ENCODE peak calls at places on chromosomes 2 and 18, in eight cellular contexts. F is stomach; T is cardiac fibroblast; P is CD4-positive, alpha-beta T cell; J is RWPE1; O is NB4; W is brain microvascular endothelial cell; H is GM23338. I is an unnamed sample.

GRCh38 chr18:67514901-67515540 is 1.5 kb downstream of the DSEL start:
- DNase-seq in F (no peak), T (peak), P (no peak), J (no peak), O (no peak), W (peak), H (no peak), I (no peak)

GRCh38 chr2:101816598-101816997 is 119.1 kb downstream of the MAP4K4 start:
- DNase-seq in F (no peak), T (no peak), P (no peak), J (no peak), O (no peak), W (no peak), H (no peak), I (no peak)

GRCh38 chr2:128506127-128506526 is 187.5 kb upstream of the HS6ST1 start:
- DNase-seq in F (no peak), T (no peak), P (no peak), J (no peak), O (no peak), W (no peak), H (no peak), I (no peak)

GRCh38 chr2:173054466-173054865 is 21.2 kb upstream of the MAP3K20 start:
- DNase-seq in F (no peak), T (no peak), P (no peak), J (no peak), O (no peak), W (no peak), H (no peak), I (peak)

GRCh38 chr2:241555711-241556110 is 2.8 kb upstream of the BOK start:
- DNase-seq in F (no peak), T (no peak), P (no peak), J (no peak), O (no peak), W (no peak), H (no peak), I (no peak)

GRCh38 chr2:36988008-36988407 is 21.7 kb upstream of the STRN start:
- DNase-seq in F (no peak), T (no peak), P (no peak), J (no peak), O (no peak), W (no peak), H (no peak), I (no peak)

GRCh38 chr2:73112913-73113633 is at the start of gene RAB11FIP5:
- DNase-seq in F (peak), T (peak), P (peak), J (peak), O (peak), W (peak), H (peak), I (peak)

GRCh38 chr2:101516833-101517690 is 42.1 kb upstream of the RFX8 start:
- DNase-seq in F (peak), T (peak), P (no peak), J (peak), O (peak), W (peak), H (no peak), I (peak)

GRCh38 chr2:73855526-73855925 is 26.8 kb downstream of the STAMBP start:
- DNase-seq in F (no peak), T (no peak), P (no peak), J (no peak), O (no peak), W (no peak), H (no peak), I (no peak)

GRCh38 chr2:213104903-213105202 is 46.6 kb downstream of the IKZF2 start:
- DNase-seq in F (no peak), T (no peak), P (no peak), J (no peak), O (no peak), W (no peak), H (peak), I (no peak)

GRCh38 chr2:55311444-55311870 is 42.4 kb upstream of the MTIF2 start:
- DNase-seq in F (no peak), T (peak), P (no peak), J (peak), O (peak), W (peak), H (peak), I (peak)

GRCh38 chr2:218230882-218231281 is 13.9 kb downstream of the ARPC2 start:
- DNase-seq in F (peak), T (peak), P (no peak), J (no peak), O (peak), W (peak), H (peak), I (peak)

GRCh38 chr2:3302751-3303582 is 74.7 kb downstream of the EIPR1 start:
- DNase-seq in F (no peak), T (no peak), P (no peak), J (no peak), O (no peak), W (no peak), H (no peak), I (no peak)

GRCh38 chr2:172836386-172837200 is 100.9 kb downstream of the RAPGEF4 start:
- DNase-seq in F (no peak), T (peak), P (no peak), J (peak), O (peak), W (peak), H (no peak), I (peak)

GRCh38 chr2:40106061-40106460 is 327.0 kb upstream of the THUMPD2 start:
- DNase-seq in F (no peak), T (no peak), P (no peak), J (no peak), O (no peak), W (no peak), H (no peak), I (peak)

GRCh38 chr18:24805156-24805555 is 344.7 kb downstream of the HRH4 start:
- DNase-seq in F (no peak), T (no peak), P (no peak), J (no peak), O (no peak), W (no peak), H (no peak), I (no peak)

GRCh38 chr2:57806449-57806968 is 240.1 kb upstream of the VRK2 start:
- DNase-seq in F (no peak), T (no peak), P (no peak), J (no peak), O (no peak), W (no peak), H (no peak), I (no peak)

GRCh38 chr2:190088917-190089316 is 26.4 kb upstream of the MSTN start:
- DNase-seq in F (peak), T (peak), P (no peak), J (peak), O (peak), W (peak), H (peak), I (peak)

GRCh38 chr2:173571021-173571821 is 216.5 kb downstream of the CDCA7 start:
- DNase-seq in F (no peak), T (peak), P (no peak), J (no peak), O (peak), W (peak), H (peak), I (peak)

GRCh38 chr2:51335072-51336058 is 303.4 kb upstream of the NRXN1 start:
- DNase-seq in F (no peak), T (no peak), P (no peak), J (no peak), O (peak), W (no peak), H (peak), I (no peak)

GRCh38 chr2:72149556-72150156 is 2.0 kb upstream of the CYP26B1 start:
- DNase-seq in F (peak), T (peak), P (no peak), J (no peak), O (no peak), W (no peak), H (peak), I (no peak)

GRCh38 chr2:20553580-20553979 is 97.3 kb downstream of the HS1BP3 start:
- DNase-seq in F (no peak), T (no peak), P (no peak), J (no peak), O (no peak), W (no peak), H (no peak), I (no peak)

GRCh38 chr18:54948350-54948837 is 10.9 kb downstream of the CCDC68 start:
- DNase-seq in F (no peak), T (no peak), P (no peak), J (no peak), O (no peak), W (no peak), H (no peak), I (no peak)

GRCh38 chr2:12116228-12116750 is 369.9 kb downstream of the LPIN1 start:
- DNase-seq in F (no peak), T (no peak), P (no peak), J (no peak), O (no peak), W (no peak), H (no peak), I (no peak)

GRCh38 chr2:151774506-151774905 is 40.2 kb upstream of the NEB start:
- DNase-seq in F (no peak), T (peak), P (no peak), J (peak), O (no peak), W (no peak), H (no peak), I (peak)

GRCh38 chr2:95021847-95022246 is 3.7 kb upstream of the MAL start:
- DNase-seq in F (no peak), T (no peak), P (no peak), J (no peak), O (no peak), W (no peak), H (no peak), I (no peak)

DNA sequence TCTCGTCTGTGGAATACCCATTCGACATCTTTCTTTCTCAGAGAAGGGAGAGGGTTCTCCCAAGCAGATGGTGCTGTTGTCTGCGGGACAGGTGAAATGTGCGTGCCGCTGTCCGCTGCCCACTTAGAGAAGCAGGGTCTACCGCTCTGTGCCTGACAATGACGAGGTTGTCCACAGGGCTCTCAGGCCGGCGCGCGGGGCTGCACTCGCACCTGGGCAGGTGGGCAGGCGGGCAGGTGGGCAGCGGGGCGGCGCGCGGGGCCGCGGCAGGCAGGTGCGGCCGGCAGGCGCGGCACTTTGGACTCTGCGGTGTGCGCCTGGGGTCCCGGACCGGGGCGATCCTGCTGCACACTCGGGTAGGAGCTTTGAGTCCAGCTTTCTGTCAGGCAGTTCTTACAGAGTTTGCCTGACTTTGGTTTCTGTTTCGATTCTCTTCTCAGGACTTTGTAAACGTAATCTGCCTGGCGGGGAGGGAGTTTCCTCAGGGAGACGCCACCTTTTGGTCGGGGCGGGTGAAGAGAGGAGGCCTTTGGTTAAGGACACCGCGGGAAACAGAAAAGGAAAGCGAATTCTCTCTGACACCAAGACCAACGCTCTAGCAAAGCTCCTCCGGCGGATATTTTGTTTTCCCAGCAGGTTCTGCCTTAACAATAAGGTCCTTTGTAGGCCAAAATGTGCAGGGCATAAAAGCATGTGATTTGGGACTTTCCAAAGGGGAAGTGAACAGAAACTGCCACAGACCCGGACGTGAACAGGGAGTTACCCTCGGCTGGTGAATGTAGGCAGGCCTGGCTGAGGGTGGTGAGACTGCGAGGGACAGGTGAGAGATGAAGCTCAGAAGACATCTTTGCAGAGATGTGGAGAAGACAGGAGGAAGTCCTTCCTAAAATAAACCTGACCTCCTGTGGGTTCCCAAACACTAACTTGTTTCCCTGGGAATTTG is at the start of gene IFIH1:
- DNase-seq in F (peak), T (peak), P (peak), J (peak), O (peak), W (peak), H (peak), I (peak)
- TF ChIP-seq CTCF in F (no peak), T (peak), P (no peak), J (peak), O (peak), W (peak), H (peak), I (peak)

DNA sequence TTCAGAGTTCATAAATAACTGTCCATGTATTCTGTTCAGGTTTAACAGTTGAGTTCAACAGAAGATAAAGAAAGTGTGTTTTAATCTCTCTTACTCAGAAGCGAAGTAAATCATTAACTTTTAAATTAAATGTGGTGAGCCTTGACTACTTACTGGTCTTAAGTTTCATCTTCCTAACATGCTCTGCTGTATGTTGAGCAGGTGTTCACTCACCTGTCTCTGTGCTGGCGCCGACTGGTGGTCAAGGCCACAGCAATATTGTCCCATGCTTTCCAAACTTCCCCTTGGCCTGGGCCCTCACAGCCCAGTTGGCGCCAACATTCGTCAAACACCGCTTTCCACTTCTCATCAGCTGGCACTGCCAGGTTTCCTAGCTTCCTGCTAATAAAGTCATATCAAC is 17.0 kb upstream of the MPP4 start:
- DNase-seq in F (peak), T (no peak), P (no peak), J (no peak), O (no peak), W (no peak), H (no peak), I (no peak)
- TF ChIP-seq CTCF in F (no peak), T (no peak), P (no peak), J (no peak), O (no peak), W (no peak), H (peak), I (no peak)

DNA sequence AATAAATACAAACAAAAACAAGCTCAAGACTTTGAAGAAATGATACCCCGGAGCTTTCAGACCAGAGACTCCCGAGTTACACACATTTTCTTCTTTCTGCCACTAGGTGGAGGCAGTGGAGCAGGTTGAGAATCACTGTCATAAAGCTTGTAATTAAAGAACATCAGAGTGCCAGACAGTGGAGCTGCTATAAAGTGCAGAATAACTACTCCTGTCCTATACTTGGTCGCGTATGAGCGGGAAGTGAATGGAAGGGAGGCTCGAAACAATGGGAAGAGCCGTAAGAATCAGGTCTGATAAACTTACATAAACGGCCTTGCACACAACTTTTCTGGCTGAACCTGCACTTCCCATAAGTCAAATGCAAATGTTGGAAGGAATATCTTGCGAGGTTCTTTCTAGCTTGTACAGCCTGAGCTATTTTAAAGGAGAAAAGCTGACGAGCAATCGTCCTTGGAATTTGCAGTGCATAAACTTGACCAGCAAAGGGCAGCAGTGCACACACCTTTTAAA is 189.0 kb downstream of the RPIA start:
- DNase-seq in F (no peak), T (peak), P (no peak), J (peak), O (peak), W (peak), H (peak), I (peak)
- TF ChIP-seq CTCF in F (no peak), T (peak), P (peak), J (peak), O (peak), W (peak), H (peak), I (peak)

GRCh38 chr2:135532581-135532980 is 1.3 kb downstream of the R3HDM1 start:
- DNase-seq in F (no peak), T (peak), P (no peak), J (no peak), O (no peak), W (no peak), H (no peak), I (no peak)

GRCh38 chr2:135528006-135528405 is 3.0 kb downstream of the ZRANB3 start:
- DNase-seq in F (no peak), T (no peak), P (no peak), J (no peak), O (no peak), W (no peak), H (no peak), I (no peak)

GRCh38 chr2:135525786-135526185 is 5.2 kb downstream of the ZRANB3 start:
- DNase-seq in F (no peak), T (no peak), P (no peak), J (no peak), O (no peak), W (no peak), H (no peak), I (no peak)

GRCh38 chr2:135530313-135531230 is at the start of gene ZRANB3:
- DNase-seq in F (peak), T (peak), P (peak), J (peak), O (peak), W (peak), H (peak), I (peak)

GRCh38 chr2:135531231-135532197 is at the start of gene R3HDM1:
- DNase-seq in F (peak), T (peak), P (peak), J (peak), O (peak), W (peak), H (peak), I (peak)
- TF ChIP-seq CTCF in F (no peak), T (no peak), P (no peak), J (no peak), O (no peak), W (no peak), H (peak), I (peak)

DNA sequence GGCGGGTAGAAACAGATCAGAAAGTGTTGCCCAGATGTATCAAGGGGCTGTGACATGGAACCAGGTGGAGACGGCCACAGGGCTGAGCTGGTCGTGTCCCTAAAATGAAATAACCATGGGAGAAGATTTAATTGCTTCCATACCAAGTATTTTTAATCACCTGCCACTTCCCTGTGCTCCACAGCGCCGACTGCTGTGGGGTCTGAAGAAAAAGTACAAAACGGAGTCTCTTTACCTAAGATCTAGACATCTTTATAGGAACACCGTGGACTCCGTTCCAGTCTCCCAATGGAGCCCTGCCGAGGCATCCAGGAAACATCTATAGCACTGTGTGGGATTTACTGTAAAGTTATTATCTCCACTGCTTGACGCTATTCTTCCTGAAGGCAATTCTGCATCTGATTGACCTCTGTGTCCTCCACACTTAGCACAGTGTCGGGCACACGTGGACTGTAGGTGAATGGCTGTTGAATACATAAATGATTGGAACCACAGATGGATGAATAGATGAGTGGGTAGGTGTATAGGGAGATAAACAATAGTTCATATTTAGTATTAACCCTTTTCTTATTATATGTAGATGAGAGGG is 21.6 kb upstream of the GYPC start:
- DNase-seq in F (no peak), T (peak), P (no peak), J (peak), O (peak), W (no peak), H (peak), I (no peak)
- TF ChIP-seq CTCF in F (no peak), T (peak), P (peak), J (peak), O (peak), W (peak), H (peak), I (peak)

GRCh38 chr2:199490049-199490448 is 32.3 kb upstream of the SATB2 start:
- DNase-seq in F (no peak), T (no peak), P (no peak), J (no peak), O (no peak), W (no peak), H (no peak), I (no peak)

GRCh38 chr2:199480966-199481365 is 23.2 kb upstream of the SATB2 start:
- DNase-seq in F (no peak), T (no peak), P (no peak), J (no peak), O (no peak), W (no peak), H (peak), I (no peak)

GRCh38 chr2:199488772-199489400 is 31.1 kb upstream of the SATB2 start:
- DNase-seq in F (peak), T (peak), P (no peak), J (peak), O (peak), W (peak), H (peak), I (peak)

GRCh38 chr2:199484927-199485326 is 27.2 kb upstream of the SATB2 start:
- DNase-seq in F (no peak), T (peak), P (no peak), J (no peak), O (peak), W (no peak), H (peak), I (peak)

GRCh38 chr2:199485732-199486335 is 28.1 kb upstream of the SATB2 start:
- DNase-seq in F (peak), T (peak), P (no peak), J (peak), O (peak), W (peak), H (peak), I (peak)
- TF ChIP-seq CTCF in F (no peak), T (peak), P (no peak), J (peak), O (peak), W (peak), H (peak), I (peak)